ENCODE peak calls at places on chromosomes 11 and 22, in nine cellular contexts. N is mucosa of descending colon, I is cardiac muscle cell, D is esophagus squamous epithelium, G is upper lobe of right lung, X is RWPE1, H is A549, K is thoracic aorta, Q is brain microvascular endothelial cell. P is an unnamed sample.

GRCh38 chr11:116482716-116483115 is 290.1 kb downstream of the BUD13 start:
- DNase-seq in N (no peak), I (no peak), D (no peak), G (no peak), X (no peak), H (no peak), K (no peak), Q (no peak), P (no peak)

GRCh38 chr11:33932721-33933120 is 40.8 kb upstream of the LMO2 start:
- DNase-seq in N (no peak), I (no peak), D (no peak), G (no peak), X (no peak), H (no peak), K (no peak), Q (no peak), P (no peak)

GRCh38 chr22:30892731-30893221 is 75.8 kb downstream of the MORC2 start:
- DNase-seq in N (peak; percentile 12), I (no peak), D (no peak), G (no peak), X (no peak), H (no peak), K (no peak), Q (no peak), P (peak; percentile 78)

GRCh38 chr11:20103281-20103680 is 57.0 kb downstream of the DBX1 start:
- DNase-seq in N (no peak), I (no peak), D (no peak), G (no peak), X (no peak), H (no peak), K (no peak), Q (no peak), P (no peak)

GRCh38 chr11:41065432-41065831 is 394.0 kb downstream of the LRRC4C start:
- DNase-seq in N (no peak), I (no peak), D (no peak), G (no peak), X (no peak), H (no peak), K (no peak), Q (no peak), P (peak; percentile 73)

GRCh38 chr22:49106136-49106930 is 721.3 kb downstream of the BRD1 start:
- DNase-seq in N (no peak), I (no peak), D (no peak), G (peak; percentile 57), X (no peak), H (no peak), K (no peak), Q (no peak), P (no peak)

GRCh38 chr11:134346976-134347350 is 15.2 kb downstream of the GLB1L2 start:
- DNase-seq in N (no peak), I (no peak), D (no peak), G (no peak), X (no peak), H (no peak), K (no peak), Q (no peak), P (peak; percentile 67)

GRCh38 chr11:130160460-130161090 is 993 bp downstream of the ST14 start:
- DNase-seq in N (no peak), I (no peak), D (no peak), G (no peak), X (no peak), H (no peak), K (no peak), Q (no peak), P (no peak)

GRCh38 chr22:35634981-35635540 is 13.2 kb upstream of the APOL6 start:
- DNase-seq in N (no peak), I (no peak), D (no peak), G (no peak), X (no peak), H (no peak), K (no peak), Q (no peak), P (no peak)

GRCh38 chr22:46971141-46971775 is 208.8 kb downstream of the TBC1D22A start:
- DNase-seq in N (no peak), I (peak; percentile 85), D (no peak), G (no peak), X (no peak), H (no peak), K (no peak), Q (peak; percentile 37), P (peak; percentile 44)

GRCh38 chr22:44214764-44215163 is 34.0 kb downstream of the PARVG start:
- DNase-seq in N (no peak), I (no peak), D (no peak), G (no peak), X (no peak), H (no peak), K (no peak), Q (no peak), P (peak; percentile 51)

GRCh38 chr11:31262761-31263160 is 106.8 kb downstream of the DCDC1 start:
- DNase-seq in N (no peak), I (no peak), D (no peak), G (no peak), X (no peak), H (no peak), K (no peak), Q (no peak), P (no peak)

GRCh38 chr22:36419912-36420882 is 32.4 kb upstream of the MYH9 start:
- DNase-seq in N (no peak), I (no peak), D (no peak), G (no peak), X (no peak), H (no peak), K (no peak), Q (no peak), P (no peak)

GRCh38 chr11:5767056-5767455 is 13.0 kb downstream of the OR52N4 start:
- DNase-seq in N (no peak), I (no peak), D (no peak), G (no peak), X (no peak), H (no peak), K (no peak), Q (no peak), P (no peak)

DNA sequence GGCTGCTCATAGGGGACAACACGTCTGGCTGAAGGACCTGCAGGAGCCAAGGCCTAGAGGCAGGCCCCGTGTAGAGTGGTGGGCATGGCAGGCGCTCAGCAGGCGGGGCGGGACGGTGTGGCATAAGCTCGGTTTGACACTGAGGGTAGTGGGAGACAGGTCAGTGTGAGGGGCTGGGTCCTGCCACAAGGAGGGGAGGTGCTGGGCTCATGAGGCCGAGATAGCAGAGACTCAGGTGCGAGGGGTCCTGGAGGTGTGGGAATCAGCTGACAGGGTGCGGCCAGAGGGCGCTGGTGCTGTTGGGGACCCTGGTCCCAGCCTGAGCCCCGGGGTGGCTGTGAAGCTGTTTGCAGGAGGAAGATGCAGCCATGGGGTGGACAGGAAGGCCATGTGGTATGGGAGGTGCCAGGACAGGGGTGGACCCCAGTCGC is 6.7 kb downstream of the SLC22A12 start:
- DNase-seq in N (peak; percentile 33), I (no peak), D (no peak), G (peak; percentile 49), X (no peak), H (no peak), K (no peak), Q (no peak), P (no peak)
- TF ChIP-seq CTCF in N (no peak), I (no peak), D (no peak), G (no peak), X (no peak), H (no peak), K (no peak), Q (no peak), P (no peak)

GRCh38 chr11:102935514-102935913 is 20.0 kb downstream of the MMP13 start:
- DNase-seq in N (no peak), I (no peak), D (no peak), G (no peak), X (no peak), H (no peak), K (no peak), Q (no peak), P (no peak)
- TF ChIP-seq CTCF in N (no peak), I (no peak), D (no peak), G (no peak), X (no peak), H (no peak), K (no peak), Q (peak; percentile 48), P (no peak)

GRCh38 chr11:110286298-110287040 is 9.9 kb downstream of the RDX start:
- DNase-seq in N (no peak), I (no peak), D (no peak), G (no peak), X (no peak), H (no peak), K (no peak), Q (no peak), P (no peak)
- TF ChIP-seq CTCF in N (no peak), I (no peak), D (no peak), G (no peak), X (no peak), H (no peak), K (no peak), Q (no peak), P (no peak)

DNA sequence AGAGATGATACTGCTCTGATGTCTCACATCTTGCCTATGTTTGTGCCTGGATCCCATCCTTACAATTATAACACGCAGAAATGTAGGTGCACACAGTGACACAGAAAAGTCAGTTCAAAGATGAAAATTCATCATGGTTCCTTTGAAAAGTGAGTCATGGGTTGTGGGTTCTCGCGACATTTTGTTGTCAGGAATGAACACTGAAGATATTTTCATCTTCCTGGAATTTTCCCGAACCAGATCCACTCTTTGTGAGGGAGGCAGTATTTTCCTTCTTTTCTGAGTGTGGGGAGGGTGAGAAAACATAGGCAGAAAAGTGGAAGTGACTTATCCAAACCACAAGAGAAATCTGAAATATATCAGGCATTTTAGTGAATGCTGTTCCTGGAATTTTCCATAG is 81.3 kb downstream of the BMAL1 start:
- DNase-seq in N (no peak), I (peak; percentile 20), D (no peak), G (no peak), X (no peak), H (no peak), K (no peak), Q (peak; percentile 46), P (no peak)
- TF ChIP-seq CTCF in N (no peak), I (no peak), D (no peak), G (no peak), X (no peak), H (no peak), K (no peak), Q (no peak), P (no peak)

GRCh38 chr11:18731949-18732821 is 6.2 kb upstream of the IGSF22 start:
- DNase-seq in N (no peak), I (peak; percentile 57), D (no peak), G (no peak), X (peak; percentile 75), H (peak; percentile 43), K (no peak), Q (peak; percentile 50), P (no peak)
- TF ChIP-seq CTCF in N (peak; percentile 95), I (peak; percentile 100), D (peak; percentile 80), G (peak; percentile 99), X (peak; percentile 97), H (peak; percentile 86), K (peak; percentile 94), Q (peak; percentile 100), P (peak; percentile 93)